ENCODE peak calls at places on chromosomes 12 and 14, in six cellular contexts. O is fibroblast of the aortic adventitia, K is H9, E is mesothelial cell of epicardium, Y is heart right ventricle, Z is heart left ventricle. T is an unnamed sample.

GRCh38 chr12:66188584-66189475 is at the start of gene IRAK3:
- DNase-seq in Y (peak; percentile 89), E (peak; percentile 40), O (peak; percentile 41), Z (peak; percentile 84), K (peak; percentile 69), T (no peak)

GRCh38 chr12:54680374-54680773 is 32.2 kb upstream of the DCD start:
- DNase-seq in E (no peak), Y (no peak), Z (no peak), O (peak; percentile 1), K (peak; percentile 89), T (no peak)

GRCh38 chr14:51575225-51576111 is 76.2 kb upstream of the FRMD6 start:
- DNase-seq in Z (peak; percentile 16), K (no peak), Y (no peak), E (no peak), O (peak; percentile 39), T (no peak)

GRCh38 chr12:106139422-106140141 is 828 bp upstream of the NUAK1 start:
- DNase-seq in O (peak; percentile 60), K (peak; percentile 95), Z (peak; percentile 78), Y (peak; percentile 79), E (peak; percentile 73), T (peak; percentile 16)

GRCh38 chr14:77120771-77121743 is 20.5 kb downstream of the ZDHHC22 start:
- DNase-seq in E (no peak), O (no peak), Y (no peak), Z (no peak), K (peak; percentile 27), T (peak; percentile 40)

GRCh38 chr14:54976316-54976715 is 50.6 kb downstream of the WDHD1 start:
- DNase-seq in K (no peak), Y (no peak), Z (no peak), O (peak; percentile 86), E (no peak), T (no peak)

GRCh38 chr14:70635971-70636595 is 5.6 kb upstream of the TTC9 start:
- DNase-seq in Y (no peak), O (no peak), K (no peak), E (no peak), Z (no peak), T (no peak)

GRCh38 chr12:39103552-39104165 is 198.3 kb upstream of the CPNE8 start:
- DNase-seq in E (no peak), Y (no peak), K (no peak), Z (peak; percentile 19), O (peak; percentile 76), T (no peak)

GRCh38 chr12:85829391-85829790 is 6.8 kb downstream of the RASSF9 start:
- DNase-seq in O (peak; percentile 73), Y (no peak), K (no peak), Z (no peak), E (no peak), T (no peak)

DNA sequence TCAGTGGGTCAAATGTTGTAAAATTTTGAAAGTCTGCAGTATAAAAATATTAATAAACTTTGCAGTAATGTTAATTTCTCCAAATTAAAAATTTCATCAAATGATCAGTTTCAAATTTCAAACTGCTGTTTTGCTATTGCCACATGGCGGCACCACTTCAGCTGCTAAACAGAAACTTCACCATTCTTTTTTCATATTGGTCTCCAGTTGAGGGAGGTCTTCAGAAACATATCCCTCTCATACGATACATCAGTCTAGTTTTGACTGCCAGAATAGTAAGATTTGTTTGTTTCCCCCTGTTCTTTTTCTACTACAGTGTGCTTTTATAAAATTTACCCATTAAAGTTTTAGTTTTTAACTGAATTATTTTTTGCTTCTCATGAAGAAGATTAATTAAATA is 4.2 kb upstream of the TRHDE start:
- DNase-seq in K (no peak), E (no peak), Y (no peak), Z (no peak), O (no peak), T (no peak)
- TF ChIP-seq CTCF in K (peak; percentile 42), E (no peak), Y (no peak), Z (no peak), O (peak; percentile 18), T (no peak)

GRCh38 chr14:57383125-57383524 is 7.3 kb upstream of the NAA30 start:
- DNase-seq in O (no peak), Y (no peak), K (no peak), Z (no peak), E (no peak), T (no peak)

GRCh38 chr14:57375156-57375555 is 15.2 kb upstream of the NAA30 start:
- DNase-seq in Y (no peak), O (no peak), Z (no peak), K (no peak), E (no peak), T (no peak)

GRCh38 chr14:57380935-57381334 is 9.5 kb upstream of the NAA30 start:
- DNase-seq in Z (no peak), Y (no peak), K (no peak), O (no peak), E (no peak), T (no peak)

GRCh38 chr14:57382283-57382682 is 8.1 kb upstream of the NAA30 start:
- DNase-seq in O (peak; percentile 77), E (no peak), K (no peak), Z (no peak), Y (no peak), T (no peak)

DNA sequence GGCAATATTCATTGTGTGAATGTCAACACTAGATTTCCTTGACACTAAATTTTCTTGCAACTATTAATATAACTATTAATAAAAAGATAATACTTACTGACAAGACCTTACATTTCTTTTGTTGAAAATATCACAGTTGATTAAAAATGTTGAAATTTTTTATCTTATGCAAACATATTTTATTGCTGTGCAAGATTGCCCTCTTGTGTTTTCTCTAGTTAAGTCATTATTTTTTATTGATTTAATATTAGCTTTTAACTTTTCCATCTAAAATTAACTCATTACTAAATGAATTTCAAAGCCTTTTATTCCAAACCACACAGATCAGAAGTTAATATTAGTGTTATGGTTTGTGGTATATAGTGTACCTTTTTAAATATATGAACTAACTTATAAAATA is 11.7 kb upstream of the NAA30 start:
- DNase-seq in Z (no peak), K (no peak), Y (no peak), E (no peak), O (peak; percentile 44), T (no peak)
- TF ChIP-seq CTCF in Z (no peak), K (no peak), Y (no peak), E (no peak), O (no peak), T (no peak)

GRCh38 chr12:26800347-26800746 is 32.6 kb downstream of the ITPR2 start:
- DNase-seq in O (no peak), E (no peak), K (no peak), Y (no peak), Z (no peak), T (no peak)

GRCh38 chr12:26803552-26803951 is 29.4 kb downstream of the ITPR2 start:
- DNase-seq in K (no peak), Y (no peak), O (peak; percentile 60), E (no peak), Z (no peak), T (no peak)

GRCh38 chr12:26799741-26800140 is 33.3 kb downstream of the ITPR2 start:
- DNase-seq in Y (no peak), K (no peak), Z (no peak), O (no peak), E (no peak), T (no peak)

GRCh38 chr12:26798669-26799068 is 34.3 kb downstream of the ITPR2 start:
- DNase-seq in Y (no peak), O (no peak), E (no peak), Z (no peak), K (no peak), T (no peak)

GRCh38 chr12:26800858-26801257 is 32.1 kb downstream of the ITPR2 start:
- DNase-seq in K (no peak), Y (no peak), Z (no peak), E (no peak), O (no peak), T (no peak)
- TF ChIP-seq CTCF in K (no peak), Y (no peak), Z (no peak), E (no peak), O (no peak), T (no peak)

DNA sequence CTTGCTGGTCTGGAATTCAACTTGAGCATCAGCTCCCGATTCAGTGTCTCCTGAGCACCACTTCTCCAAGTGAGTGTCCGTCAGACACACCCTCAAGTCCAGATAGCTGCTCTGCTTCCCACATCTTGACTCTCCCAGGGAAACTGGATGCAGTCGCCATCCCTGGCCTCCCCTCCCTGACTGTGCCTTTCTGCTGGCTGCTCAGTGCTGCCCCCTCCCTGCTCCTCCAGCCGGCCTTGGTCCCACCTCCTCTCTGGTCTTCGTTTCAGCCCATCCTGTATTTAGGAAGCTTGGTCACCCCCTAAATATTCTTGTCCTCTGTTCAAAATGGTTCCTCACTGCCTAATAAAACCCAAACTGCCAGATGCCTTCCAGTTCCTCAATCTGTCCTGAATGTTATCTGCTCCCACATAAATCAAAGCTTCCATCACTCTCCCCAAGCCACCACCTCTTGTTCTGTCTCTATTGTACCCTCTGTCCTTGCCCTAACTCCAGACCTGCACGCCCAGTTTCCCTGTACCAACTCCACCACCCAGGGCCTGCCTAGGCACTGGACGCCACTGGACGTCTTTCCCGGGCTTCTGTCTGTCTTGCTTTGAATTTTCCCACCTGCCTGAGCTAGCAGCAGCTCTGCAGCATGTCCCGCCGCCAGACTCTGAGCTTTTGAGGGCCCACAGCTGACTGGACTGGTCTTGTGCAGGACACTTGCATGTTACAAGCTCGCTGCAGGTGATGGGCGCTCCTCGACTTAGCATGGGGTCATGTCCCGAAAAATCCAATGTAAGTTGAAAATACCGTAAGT is 33.8 kb downstream of the CCDC92 start:
- DNase-seq in E (no peak), Y (no peak), K (peak; percentile 76), Z (no peak), O (no peak), T (no peak)
- TF ChIP-seq CTCF in E (no peak), Y (peak; percentile 11), K (peak; percentile 77), Z (no peak), O (peak; percentile 36), T (no peak)

DNA sequence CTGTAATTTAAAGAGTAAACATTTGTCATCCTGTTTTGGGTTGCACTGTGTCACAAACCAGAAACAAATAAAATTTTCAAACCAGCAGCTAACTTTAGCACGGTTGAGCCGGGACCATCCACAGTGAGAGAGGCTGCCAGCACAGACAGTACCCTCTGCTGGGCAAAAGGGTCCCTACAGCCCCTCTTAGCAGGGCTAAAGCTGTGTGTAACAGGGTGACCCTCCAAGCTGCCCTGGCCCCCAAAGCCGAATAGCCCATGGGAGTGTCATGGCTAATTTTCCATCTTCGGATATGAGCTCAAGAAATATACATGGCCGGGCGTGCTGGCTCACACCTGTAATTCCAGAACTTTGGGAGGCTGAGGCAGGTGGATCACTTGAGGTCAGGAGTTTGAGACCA is 157.1 kb upstream of the GRIN2B start:
- DNase-seq in O (no peak), Y (no peak), Z (no peak), E (no peak), K (peak; percentile 69), T (no peak)
- TF ChIP-seq CTCF in O (no peak), Y (no peak), Z (no peak), E (peak; percentile 7), K (peak; percentile 74), T (no peak)

GRCh38 chr14:24311837-24312615 is 724 bp downstream of the LTB4R start:
- DNase-seq in E (no peak), Y (no peak), Z (no peak), O (peak; percentile 32), K (no peak), T (no peak)
- TF ChIP-seq CTCF in E (no peak), Y (no peak), Z (no peak), O (no peak), K (no peak), T (no peak)

GRCh38 chr12:56221757-56222530 is at the start of gene RNF41:
- DNase-seq in O (peak; percentile 98), Y (peak; percentile 97), E (peak; percentile 97), K (peak; percentile 99), Z (peak; percentile 97), T (peak; percentile 95)
- TF ChIP-seq CTCF in O (peak; percentile 34), Y (peak; percentile 11), E (no peak), K (peak; percentile 35), Z (no peak), T (no peak)